ENCODE peak calls at places on chromosomes 2 and 18, in five cellular contexts. R is posterior vena cava; P is amniotic epithelial cell; D is activated CD8-positive, alpha-beta memory T cell treated with anti-CD3 and anti-CD28 coated beads, Interleukin-2, amount 50 U/mL, for 48 hours; J is psoas muscle. Z is an unnamed sample.

GRCh38 chr18:80137976-80138375 is 28.9 kb downstream of the ADNP2 start:
- DNase-seq in R (peak; percentile 67), D (no peak), J (no peak), P (no peak), Z (no peak)

GRCh38 chr2:216695401-216695821 is at the start of gene IGFBP5:
- DNase-seq in P (peak; percentile 86), R (peak; percentile 95), J (peak; percentile 89), D (no peak), Z (no peak)

GRCh38 chr2:225920621-225921020 is 521.1 kb downstream of the NYAP2 start:
- DNase-seq in P (peak; percentile 6), D (no peak), J (no peak), R (no peak), Z (no peak)

GRCh38 chr2:183605440-183605839 is 481.2 kb downstream of the NUP35 start:
- DNase-seq in R (no peak), P (no peak), D (no peak), J (no peak), Z (no peak)

GRCh38 chr18:2207294-2207693 is 364.0 kb downstream of the METTL4 start:
- DNase-seq in J (no peak), P (no peak), D (no peak), R (no peak), Z (no peak)

GRCh38 chr2:66901344-66901743 is 466.4 kb downstream of the MEIS1 start:
- DNase-seq in P (no peak), D (no peak), J (no peak), R (no peak), Z (no peak)

GRCh38 chr18:10293966-10294365 is 160.5 kb upstream of the APCDD1 start:
- DNase-seq in J (no peak), D (no peak), R (no peak), P (no peak), Z (no peak)

GRCh38 chr2:234763051-234763909 is 188.5 kb upstream of the SH3BP4 start:
- DNase-seq in R (peak; percentile 70), P (peak; percentile 90), J (no peak), D (no peak), Z (no peak)

GRCh38 chr2:71223767-71224333 is 3.1 kb downstream of the PAIP2B start:
- DNase-seq in J (peak; percentile 49), R (no peak), D (no peak), P (peak; percentile 24), Z (no peak)

GRCh38 chr2:190999058-190999457 is 14.9 kb downstream of the STAT1 start:
- DNase-seq in R (no peak), J (no peak), P (no peak), D (no peak), Z (no peak)

GRCh38 chr2:1748741-1749488 is 4.6 kb upstream of the PXDN start:
- DNase-seq in R (peak; percentile 55), J (no peak), D (peak; percentile 42), P (peak; percentile 56), Z (no peak)

GRCh38 chr2:25310965-25311865 is 30.5 kb downstream of the DNMT3A start:
- DNase-seq in D (no peak), P (no peak), R (no peak), J (no peak), Z (no peak)